ENCODE peak calls at places on chromosomes 7 and 10, in eight cellular contexts. O, Y, U, T, E, M, Z and X are unnamed samples.

GRCh38 chr7:47786557-47787248 is 161.6 kb downstream of the PKD1L1 start:
- DNase-seq in T (peak; percentile 73), E (peak; percentile 76), Y (peak; percentile 28), Z (peak; percentile 42), O (peak; percentile 99), U (peak; percentile 63), M (peak; percentile 91), X (peak; percentile 11)

GRCh38 chr7:55533050-55533728 is 39.1 kb downstream of the VOPP1 start:
- DNase-seq in U (no peak), M (no peak), O (peak; percentile 86), T (no peak), Z (no peak), Y (peak; percentile 72), E (peak; percentile 64), X (peak; percentile 29)

GRCh38 chr7:42070068-42070467 is 166.9 kb downstream of the GLI3 start:
- DNase-seq in U (no peak), O (peak; percentile 37), Y (no peak), Z (no peak), T (no peak), E (no peak), M (no peak), X (no peak)

GRCh38 chr7:11373546-11374142 is 400.0 kb downstream of the PHF14 start:
- DNase-seq in E (no peak), Y (no peak), O (no peak), U (no peak), T (no peak), M (peak; percentile 23), Z (no peak), X (no peak)

GRCh38 chr7:38368191-38368605 is 94.8 kb upstream of the TARP start:
- DNase-seq in O (peak; percentile 65), E (peak; percentile 69), T (no peak), Z (peak; percentile 73), M (peak; percentile 83), Y (peak; percentile 70), U (peak; percentile 55), X (peak; percentile 33)

GRCh38 chr10:116029826-116030225 is 243.2 kb downstream of the GFRA1 start:
- DNase-seq in Z (no peak), T (no peak), O (no peak), U (no peak), Y (no peak), E (no peak), M (no peak), X (no peak)

GRCh38 chr10:21166557-21167287 is 269.6 kb upstream of the NEBL start:
- DNase-seq in M (no peak), E (peak; percentile 65), U (peak; percentile 58), Z (no peak), T (no peak), Y (peak; percentile 28), O (no peak), X (no peak)

GRCh38 chr7:50418526-50418925 is 31.6 kb downstream of the FIGNL1 start:
- DNase-seq in E (no peak), Y (no peak), U (no peak), Z (no peak), T (no peak), M (no peak), O (no peak), X (no peak)

GRCh38 chr7:155543926-155544325 is 2.4 kb downstream of the CNPY1 start:
- DNase-seq in Y (no peak), T (no peak), E (no peak), U (no peak), Z (no peak), O (no peak), M (no peak), X (no peak)

GRCh38 chr10:107477266-107477665 is 312.8 kb upstream of the SORCS1 start:
- DNase-seq in U (no peak), M (no peak), O (no peak), Y (no peak), T (no peak), E (no peak), Z (no peak), X (no peak)

GRCh38 chr7:128874140-128875031 is 11.7 kb downstream of the ATP6V1F start:
- DNase-seq in Y (peak; percentile 86), O (no peak), Z (no peak), M (no peak), E (no peak), T (no peak), U (no peak), X (no peak)

GRCh38 chr7:50707607-50708006 is 75.1 kb downstream of the GRB10 start:
- DNase-seq in O (no peak), M (no peak), U (no peak), T (no peak), Y (no peak), Z (no peak), E (no peak), X (no peak)

GRCh38 chr10:79353726-79354125 is 6.5 kb downstream of the PPIF start:
- DNase-seq in U (no peak), M (no peak), T (no peak), E (no peak), O (no peak), Y (no peak), Z (peak; percentile 8), X (no peak)

GRCh38 chr10:98400482-98400881 is 14.5 kb downstream of the PYROXD2 start:
- DNase-seq in M (no peak), Z (no peak), T (no peak), E (no peak), O (peak; percentile 18), U (no peak), Y (no peak), X (no peak)

GRCh38 chr7:101740981-101741725 is 76.3 kb upstream of the CUX1 start:
- DNase-seq in M (no peak), U (no peak), O (no peak), Z (no peak), T (no peak), Y (no peak), E (no peak), X (no peak)

GRCh38 chr7:100720645-100721504 is 607 bp downstream of the EPO start:
- DNase-seq in Z (no peak), M (no peak), O (no peak), E (no peak), Y (no peak), U (no peak), T (no peak), X (no peak)

GRCh38 chr7:4731803-4732202 is 43.6 kb upstream of the AP5Z1 start:
- DNase-seq in E (no peak), T (no peak), Y (no peak), M (no peak), U (no peak), O (no peak), Z (no peak), X (no peak)

GRCh38 chr7:4734587-4735365 is 40.6 kb upstream of the AP5Z1 start:
- DNase-seq in E (no peak), O (no peak), T (no peak), U (no peak), Z (no peak), M (no peak), Y (no peak), X (peak; percentile 88)

GRCh38 chr7:4730971-4731370 is 44.5 kb upstream of the AP5Z1 start:
- DNase-seq in Y (no peak), M (no peak), U (no peak), O (no peak), Z (no peak), T (no peak), E (no peak), X (no peak)

GRCh38 chr7:4737300-4737699 is 38.1 kb upstream of the AP5Z1 start:
- DNase-seq in T (no peak), E (no peak), Z (no peak), Y (no peak), U (no peak), O (no peak), M (no peak), X (no peak)

GRCh38 chr7:4733936-4734528 is 41.4 kb upstream of the AP5Z1 start:
- DNase-seq in U (no peak), M (no peak), E (no peak), T (no peak), Y (no peak), O (no peak), Z (no peak), X (no peak)
- H3K4me3 ChIP-seq in U (no peak overlapping the region), M (no peak overlapping the region), E (no peak overlapping the region), T (no peak overlapping the region), Y (no peak overlapping the region), O (no peak overlapping the region), Z (no peak overlapping the region), X (no peak overlapping the region)

GRCh38 chr10:63133056-63133786 is at the start of gene NRBF2:
- DNase-seq in Z (peak; percentile 99), Y (peak; percentile 98), U (peak; percentile 96), E (peak; percentile 99), T (peak; percentile 96), O (peak; percentile 97), M (peak; percentile 98), X (peak; percentile 94)
- TF ChIP-seq POLR2A in Z (peak; percentile 80), Y (peak; percentile 98), U (peak; percentile 95), E (peak; percentile 98), T (no peak), O (peak; percentile 98), M (peak; percentile 68), X (peak; percentile 97)

GRCh38 chr10:122362031-122362592 is 12.4 kb upstream of the PLEKHA1 start:
- DNase-seq in M (no peak), Y (no peak), E (no peak), Z (no peak), T (no peak), O (no peak), U (no peak), X (no peak)

GRCh38 chr10:122362621-122363020 is 11.9 kb upstream of the PLEKHA1 start:
- DNase-seq in O (no peak), T (no peak), Y (no peak), U (no peak), Z (no peak), E (no peak), M (no peak), X (no peak)

GRCh38 chr10:122363311-122363710 is 11.2 kb upstream of the PLEKHA1 start:
- DNase-seq in U (no peak), M (no peak), Z (no peak), E (no peak), Y (no peak), O (no peak), T (no peak), X (no peak)

GRCh38 chr10:122368502-122369254 is 5.8 kb upstream of the PLEKHA1 start:
- DNase-seq in E (no peak), U (no peak), M (no peak), T (no peak), Y (no peak), Z (no peak), O (no peak), X (no peak)

GRCh38 chr10:122363722-122364463 is 10.6 kb upstream of the PLEKHA1 start:
- DNase-seq in U (no peak), T (no peak), Y (no peak), M (no peak), O (no peak), E (no peak), Z (no peak), X (no peak)
- H3K4me3 ChIP-seq in U (no peak overlapping the region), T (no peak overlapping the region), Y (no peak overlapping the region), M (no peak overlapping the region), O (no peak overlapping the region), E (no peak overlapping the region), Z (no peak overlapping the region), X (no peak overlapping the region)

DNA sequence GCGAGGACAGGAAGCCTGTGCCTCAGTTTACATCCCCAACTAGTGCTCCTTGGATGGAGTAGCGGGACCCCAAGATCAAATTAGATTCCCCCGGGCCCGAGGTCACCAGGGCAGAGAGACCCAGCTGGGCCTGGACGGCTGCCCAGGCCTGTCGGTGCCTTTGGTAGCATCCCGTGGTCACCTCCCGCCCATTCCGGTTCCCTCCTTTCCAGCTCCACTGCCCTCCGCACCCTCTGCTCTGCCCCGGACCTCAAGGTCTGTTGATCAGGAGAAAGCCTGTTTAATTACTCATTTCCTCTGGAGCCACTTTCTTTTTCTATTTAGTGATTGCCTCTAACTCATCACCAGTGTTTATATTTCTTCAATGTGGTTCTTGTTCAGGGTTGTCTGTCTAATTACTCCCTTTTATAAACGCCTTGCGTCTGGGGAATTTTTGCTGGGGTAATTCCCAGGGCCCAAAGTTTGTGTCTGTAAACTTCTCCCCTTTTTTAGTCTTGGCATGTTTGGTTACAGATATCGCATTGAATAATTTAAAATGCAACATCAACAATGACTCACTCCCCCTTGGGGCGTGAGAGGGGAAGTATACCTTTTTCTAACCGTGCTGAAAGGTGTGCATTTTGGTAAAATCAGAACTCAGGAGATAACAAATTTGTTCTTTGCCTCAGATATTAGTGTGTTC is 1.9 kb downstream of the FOXK1 start:
- DNase-seq in E (peak; percentile 57), O (peak; percentile 87), Y (peak; percentile 63), M (no peak), U (peak; percentile 55), T (peak; percentile 45), Z (peak; percentile 69), X (peak; percentile 55)
- TF ChIP-seq POLR2A in E (peak; percentile 27), O (peak; percentile 70), Y (peak; percentile 16), M (no peak), U (no peak), T (no peak), Z (no peak), X (peak; percentile 21)